ENCODE peak calls at places on chromosomes 11 and 22, in five cellular contexts. T, R, O, Z and G are unnamed samples.

GRCh38 chr22:40071720-40072119 is 77.0 kb downstream of the FAM83F start:
- DNase-seq in R (no peak), T (no peak), O (no peak), Z (no peak), G (no peak)

GRCh38 chr22:24137595-24137994 is 43.7 kb upstream of the SUSD2 start:
- DNase-seq in R (peak), T (no peak), Z (no peak), O (no peak), G (no peak)

GRCh38 chr11:117830674-117831351 is 6.3 kb upstream of the FXYD2 start:
- DNase-seq in T (no peak), O (no peak), Z (no peak), R (no peak), G (no peak)

GRCh38 chr11:114340311-114341131 is 44.3 kb downstream of the NNMT start:
- DNase-seq in Z (peak), O (peak), R (peak), T (peak), G (peak)

GRCh38 chr11:126113515-126113957 is 50.9 kb upstream of the CDON start:
- DNase-seq in R (peak), O (peak), T (peak), Z (no peak), G (peak)

GRCh38 chr11:12220305-12220704 is 109.9 kb downstream of the MICAL2 start:
- DNase-seq in Z (no peak), O (no peak), R (no peak), T (no peak), G (no peak)

GRCh38 chr11:6618117-6619020 is 853 bp downstream of the TPP1 start:
- DNase-seq in O (peak), T (no peak), R (peak), Z (peak), G (peak)

GRCh38 chr11:120235024-120235628 is 4.8 kb upstream of the POU2F3 start:
- DNase-seq in T (peak), Z (peak), O (peak), R (peak), G (peak)

GRCh38 chr11:79081441-79082124 is 359.2 kb downstream of the TENM4 start:
- DNase-seq in Z (no peak), T (no peak), R (peak), O (no peak), G (no peak)

GRCh38 chr11:111798279-111798678 is 32.1 kb upstream of the PPP2R1B start:
- DNase-seq in Z (no peak), R (no peak), T (no peak), O (no peak), G (no peak)

GRCh38 chr11:8638300-8638699 is 44.2 kb downstream of the TRIM66 start:
- DNase-seq in T (no peak), Z (peak), R (peak), O (no peak), G (no peak)

GRCh38 chr22:40196628-40197027 is 18.9 kb downstream of the TNRC6B start:
- DNase-seq in O (no peak), T (peak), R (peak), Z (no peak), G (no peak)

GRCh38 chr11:19286411-19286810 is 45.7 kb upstream of the E2F8 start:
- DNase-seq in Z (no peak), T (no peak), R (no peak), O (no peak), G (no peak)

GRCh38 chr11:1102996-1103395 is 28.3 kb downstream of the MUC2 start:
- DNase-seq in T (no peak), O (no peak), R (no peak), Z (no peak), G (no peak)

GRCh38 chr11:87290304-87290922 is 252.7 kb downstream of the TMEM135 start:
- DNase-seq in Z (peak), T (peak), O (peak), R (peak), G (peak)
- TF ChIP-seq BHLHE40 in Z (no peak), T (no peak), O (no peak), R (no peak), G (no peak)

GRCh38 chr22:38766076-38766777 is 10.4 kb upstream of the SUN2 start:
- DNase-seq in Z (peak), T (peak), R (peak), O (peak), G (peak)
- TF ChIP-seq BHLHE40 in Z (peak), T (no peak), R (no peak), O (peak), G (no peak)

DNA sequence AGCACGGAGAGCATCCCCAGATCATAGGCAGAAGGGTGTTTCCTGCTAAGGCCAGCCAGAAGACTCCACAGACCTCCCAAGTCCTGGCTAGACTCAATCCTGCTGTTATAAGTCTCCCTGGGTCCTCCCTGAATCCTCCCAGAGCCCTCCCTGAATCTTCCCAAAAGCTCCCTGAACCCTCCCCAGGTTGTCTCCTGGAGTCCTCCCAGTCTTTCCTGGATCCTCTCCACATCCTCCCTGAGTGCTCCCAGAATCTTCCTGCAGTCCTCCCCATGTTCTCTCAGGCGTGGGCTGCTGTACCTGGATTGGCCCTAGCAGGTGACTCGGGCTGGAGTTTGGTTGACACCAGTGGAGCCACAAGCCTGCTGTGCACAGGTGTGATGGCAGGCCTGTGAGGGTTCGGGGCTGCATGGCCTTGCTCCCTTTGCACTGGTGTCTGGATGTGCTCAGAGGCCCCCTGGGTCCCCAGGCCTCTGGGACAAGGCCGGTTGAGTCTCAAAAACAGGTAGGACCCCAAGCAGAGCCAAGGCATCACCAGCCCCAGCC is 11.6 kb downstream of the GP1BB start:
- DNase-seq in T (no peak), Z (no peak), R (no peak), O (no peak), G (no peak)
- TF ChIP-seq BHLHE40 in T (no peak), Z (no peak), R (no peak), O (no peak), G (no peak)

DNA sequence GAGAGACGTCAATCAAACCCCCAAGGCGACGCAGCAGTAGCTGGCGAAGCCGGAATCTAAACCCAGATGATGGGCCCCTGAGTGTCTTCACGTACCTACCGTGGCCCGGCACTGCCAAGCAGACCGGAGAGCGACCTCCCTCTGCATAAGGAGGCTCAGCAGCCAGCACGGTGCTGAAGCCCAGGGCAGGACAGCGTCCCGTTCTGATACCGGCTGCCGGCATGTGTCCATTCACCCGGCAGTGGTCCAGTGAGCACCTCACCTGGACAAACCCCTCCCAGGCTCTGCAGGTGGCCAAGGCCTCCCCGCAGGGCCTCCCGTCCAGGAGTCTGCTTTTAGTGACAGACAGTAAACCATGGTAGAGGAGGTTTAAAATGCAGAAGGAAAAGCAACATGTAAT is 142.0 kb downstream of the BRD1 start:
- DNase-seq in R (no peak), Z (no peak), T (no peak), O (no peak), G (no peak)
- TF ChIP-seq BHLHE40 in R (no peak), Z (no peak), T (no peak), O (no peak), G (no peak)

GRCh38 chr11:76677010-76677771 is 6.6 kb upstream of the LRRC32 start:
- DNase-seq in O (no peak), T (no peak), Z (no peak), R (peak), G (no peak)
- TF ChIP-seq BHLHE40 in O (no peak), T (no peak), Z (no peak), R (no peak), G (no peak)

GRCh38 chr11:45436966-45437365 is 150.8 kb upstream of the SYT13 start:
- DNase-seq in T (no peak), O (no peak), R (no peak), Z (no peak), G (no peak)
- TF ChIP-seq BHLHE40 in T (no peak), O (no peak), R (no peak), Z (no peak), G (no peak)

DNA sequence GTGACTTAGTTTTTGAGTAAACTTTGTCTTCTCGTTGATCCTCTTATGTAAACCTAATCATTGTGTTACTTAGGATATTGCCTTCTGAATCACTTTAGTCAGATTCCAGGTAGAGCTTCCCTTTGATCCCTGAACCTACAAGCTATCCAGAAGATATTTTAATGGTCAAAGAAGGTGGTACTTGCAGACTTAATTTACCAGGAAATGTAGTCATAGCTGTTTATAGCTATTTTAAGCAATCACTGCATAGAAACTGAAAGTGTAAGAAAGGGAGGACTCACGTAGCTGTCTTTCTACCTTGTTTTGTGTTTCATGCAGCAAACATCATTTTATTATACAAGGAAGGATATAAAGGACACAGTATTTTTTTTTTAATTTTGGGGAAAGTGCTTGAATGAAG is 189.5 kb downstream of the DDX10 start:
- DNase-seq in R (no peak), Z (no peak), T (no peak), O (no peak), G (no peak)
- TF ChIP-seq BHLHE40 in R (no peak), Z (no peak), T (no peak), O (no peak), G (no peak)